ENCODE peak calls at places on chromosomes 2 and 18, in four cellular contexts. A is heart right ventricle, E is HL-60, V is choroid plexus epithelial cell. W is an unnamed sample.

GRCh38 chr18:26656944-26657536 is 108.7 kb upstream of the KCTD1 start:
- DNase-seq in V (peak), E (peak), A (peak), W (peak)

GRCh38 chr2:23430263-23430662 is 45.3 kb downstream of the KLHL29 start:
- DNase-seq in V (peak), E (no peak), A (no peak), W (no peak)

GRCh38 chr18:26357960-26358359 is 131.7 kb downstream of the TAF4B start:
- DNase-seq in E (no peak), V (no peak), A (no peak), W (no peak)

GRCh38 chr2:66441651-66442365 is 6.9 kb downstream of the MEIS1 start:
- DNase-seq in A (no peak), V (peak), E (no peak), W (no peak)

GRCh38 chr2:221461911-221462310 is 110.2 kb downstream of the EPHA4 start:
- DNase-seq in E (no peak), A (no peak), V (no peak), W (no peak)

GRCh38 chr2:61632276-61633169 is 94.4 kb upstream of the XPO1 start:
- DNase-seq in V (peak), A (no peak), E (no peak), W (no peak)

GRCh38 chr2:155485141-155485842 is 786.8 kb downstream of the KCNJ3 start:
- DNase-seq in V (no peak), A (no peak), E (no peak), W (no peak)

GRCh38 chr2:158755738-158756137 is 39.4 kb upstream of the DAPL1 start:
- DNase-seq in V (no peak), E (no peak), A (no peak), W (no peak)

GRCh38 chr18:34801769-34802168 is 91.7 kb downstream of the DTNA start:
- DNase-seq in A (no peak), E (no peak), V (peak), W (no peak)

DNA sequence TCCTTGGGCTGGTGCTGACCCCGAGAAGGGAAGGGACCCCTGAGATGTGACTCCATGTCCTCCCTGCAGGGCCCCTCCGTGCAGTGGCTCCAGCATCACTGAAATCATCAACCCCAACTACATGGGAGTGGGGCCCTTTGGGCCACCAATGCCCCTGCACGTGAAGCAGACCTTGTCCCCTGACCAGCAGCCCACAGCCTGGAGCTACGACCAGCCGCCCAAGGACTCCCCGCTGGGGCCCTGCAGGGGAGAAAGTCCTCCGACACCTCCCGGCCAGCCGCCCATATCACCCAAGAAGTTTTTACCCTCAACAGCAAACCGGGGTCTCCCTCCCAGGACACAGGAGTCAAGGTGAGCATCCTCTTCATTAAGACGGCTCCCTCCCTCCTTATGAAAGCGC is 53.4 kb upstream of the ATG16L1 start:
- DNase-seq in V (no peak), E (no peak), A (no peak), W (no peak)
- TF ChIP-seq CTCF in V (no peak), E (no peak), A (no peak), W (no peak)

GRCh38 chr2:160474891-160475795 is 18.5 kb downstream of the RBMS1 start:
- DNase-seq in A (no peak), V (peak), E (no peak), W (no peak)

GRCh38 chr2:160477032-160477431 is 16.6 kb downstream of the RBMS1 start:
- DNase-seq in E (no peak), V (peak), A (no peak), W (no peak)

GRCh38 chr2:160479269-160479668 is 14.3 kb downstream of the RBMS1 start:
- DNase-seq in E (no peak), V (no peak), A (no peak), W (no peak)

GRCh38 chr2:160482673-160483072 is 10.9 kb downstream of the RBMS1 start:
- DNase-seq in A (no peak), E (no peak), V (no peak), W (no peak)

GRCh38 chr2:160478660-160479059 is 14.9 kb downstream of the RBMS1 start:
- DNase-seq in A (no peak), E (no peak), V (no peak), W (no peak)
- TF ChIP-seq CTCF in A (no peak), E (no peak), V (no peak), W (no peak)

DNA sequence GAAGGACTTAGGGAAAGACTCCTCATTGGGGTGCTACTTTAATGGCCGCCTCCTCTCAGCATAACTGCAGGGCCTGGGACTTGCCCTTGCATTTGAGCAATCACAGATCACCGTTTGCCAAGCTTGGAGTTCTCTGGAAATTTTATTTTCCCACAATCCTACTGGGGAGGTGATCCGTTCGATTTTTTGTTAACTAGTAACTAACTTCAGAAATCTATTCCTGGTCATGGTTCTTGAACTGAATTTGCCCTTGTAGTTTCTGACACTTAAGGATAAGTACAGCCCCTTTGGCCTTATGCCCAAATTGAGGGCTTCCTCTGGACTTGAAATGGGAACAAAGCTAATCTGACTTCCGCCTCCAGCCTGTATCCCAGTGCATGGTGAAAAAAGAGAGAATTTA is 60.5 kb upstream of the ST3GAL5 start:
- DNase-seq in E (no peak), V (peak), A (no peak), W (no peak)
- TF ChIP-seq CTCF in E (no peak), V (no peak), A (no peak), W (no peak)

GRCh38 chr2:101697794-101698418 is 399 bp downstream of the MAP4K4 start:
- DNase-seq in A (peak), E (no peak), V (no peak), W (no peak)
- TF ChIP-seq CTCF in A (no peak), E (no peak), V (no peak), W (no peak)

DNA sequence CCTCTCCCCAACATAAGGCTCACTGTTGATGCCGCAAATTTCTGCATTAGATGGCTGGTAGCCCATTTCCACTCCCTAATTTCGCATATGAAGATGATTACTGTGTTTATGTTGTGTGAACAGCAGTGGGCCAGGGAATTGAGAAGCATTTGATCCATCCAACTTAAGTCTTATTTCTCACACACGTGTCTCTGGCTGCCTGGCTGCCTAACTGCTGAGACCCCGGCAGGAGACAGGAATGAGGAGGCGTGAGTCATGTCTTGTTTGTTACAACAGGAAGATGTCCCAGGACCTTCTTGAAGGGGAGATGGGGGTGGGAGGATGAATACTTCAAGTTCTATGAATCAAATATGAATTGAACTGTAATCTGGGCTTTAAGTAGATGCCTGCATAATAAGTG is 294.0 kb downstream of the ALK start:
- DNase-seq in V (peak), E (no peak), A (no peak), W (no peak)
- TF ChIP-seq CTCF in V (no peak), E (no peak), A (no peak), W (no peak)

GRCh38 chr2:134466141-134466540 is 212.3 kb downstream of the MGAT5 start:
- DNase-seq in E (no peak), A (no peak), V (peak), W (peak)

GRCh38 chr2:134468093-134468640 is 214.3 kb downstream of the MGAT5 start:
- DNase-seq in E (no peak), A (no peak), V (no peak), W (no peak)

GRCh38 chr2:134470561-134471168 is 216.8 kb downstream of the MGAT5 start:
- DNase-seq in E (no peak), A (no peak), V (no peak), W (no peak)

GRCh38 chr2:134469516-134470115 is 215.7 kb downstream of the MGAT5 start:
- DNase-seq in V (no peak), A (no peak), E (no peak), W (no peak)

GRCh38 chr2:134468776-134469175 is 214.9 kb downstream of the MGAT5 start:
- DNase-seq in V (no peak), A (no peak), E (no peak), W (no peak)
- TF ChIP-seq CTCF in V (no peak), A (no peak), E (no peak), W (no peak)

DNA sequence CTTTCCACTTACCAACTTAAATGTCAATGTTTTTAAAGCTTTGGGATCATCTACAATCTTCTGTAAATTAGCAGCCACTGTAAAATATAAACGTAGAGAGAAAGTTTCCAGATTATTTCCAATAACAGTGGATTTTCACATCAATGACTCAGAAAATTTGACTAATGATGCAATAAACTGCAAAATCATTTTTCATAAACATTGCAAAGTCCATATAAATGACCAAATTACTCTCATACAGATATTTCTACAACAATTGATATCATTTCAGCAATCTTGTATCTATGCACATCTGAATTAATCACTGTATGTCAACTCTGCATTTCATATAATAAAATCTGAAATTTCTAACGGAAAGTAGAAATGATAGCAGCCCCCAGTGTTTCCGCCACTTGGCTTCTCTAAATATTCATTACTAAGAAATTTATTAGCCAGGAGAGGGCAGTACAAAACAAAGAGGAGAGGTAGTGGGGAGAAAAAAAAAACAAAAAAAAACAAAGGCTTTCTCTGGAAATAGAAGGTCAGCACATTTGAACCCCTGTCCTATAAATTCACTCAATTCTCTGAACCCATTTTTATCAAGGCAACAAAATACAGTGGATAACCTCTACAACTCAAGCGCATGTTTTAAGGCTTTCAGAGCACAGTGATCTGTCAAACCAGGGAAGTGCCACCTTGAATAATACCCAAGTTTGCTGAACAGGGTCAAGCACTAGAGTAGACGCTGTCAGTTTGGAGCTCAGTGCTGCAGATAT is 282.6 kb downstream of the STK39 start:
- DNase-seq in E (no peak), V (peak), A (no peak), W (no peak)
- TF ChIP-seq CTCF in E (no peak), V (peak), A (no peak), W (no peak)

DNA sequence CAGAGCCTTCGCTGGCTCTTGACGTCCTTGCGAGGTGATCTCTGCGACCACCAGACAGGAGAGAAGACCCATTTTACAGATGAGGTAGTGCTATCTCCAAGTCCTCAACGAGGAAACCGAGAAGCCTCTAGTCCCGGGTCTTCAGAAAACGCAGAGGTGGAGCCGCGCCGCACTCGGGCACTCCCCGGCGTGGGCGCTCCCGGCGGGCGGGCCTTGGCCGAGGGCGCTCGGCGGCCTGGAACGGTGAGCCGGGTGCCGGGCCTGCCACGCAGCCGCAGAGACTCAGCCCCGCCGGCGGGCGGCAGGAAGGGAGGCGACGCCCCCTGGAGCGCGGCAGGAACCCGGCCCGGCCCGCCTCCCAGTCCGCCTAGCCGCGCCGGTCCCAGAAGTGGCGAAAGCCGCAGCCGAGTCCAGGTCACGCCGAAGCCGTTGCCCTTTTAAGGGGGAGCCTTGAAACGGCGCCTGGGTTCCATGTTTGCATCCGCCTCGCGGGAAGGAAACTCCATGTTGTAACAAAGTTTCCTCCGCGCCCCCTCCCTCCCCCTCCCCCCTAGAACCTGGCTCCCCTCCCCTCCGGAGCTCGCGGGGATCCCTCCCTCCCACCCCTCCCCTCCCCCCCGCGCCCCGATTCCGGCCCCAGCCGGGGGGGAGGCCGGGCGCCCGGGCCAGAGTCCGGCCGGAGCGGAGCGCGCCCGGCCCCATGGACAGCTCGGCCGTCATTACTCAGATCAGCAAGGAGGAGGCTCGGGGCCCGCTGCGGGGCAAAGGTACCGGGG is at the start of gene CTDSP1:
- DNase-seq in A (peak), E (peak), V (peak), W (peak)
- TF ChIP-seq CTCF in A (no peak), E (no peak), V (no peak), W (no peak)